ENCODE peak calls at places on chromosomes 1 and 21, in four cellular contexts. K is A549, J is K562, C is GM12878. D is an unnamed sample.

GRCh38 chr1:99970713-99971255 is 988 bp downstream of the SLC35A3 start:
- DNase-seq in J (no peak), K (no peak), C (no peak), D (no peak)

GRCh38 chr1:33295450-33296081 is 25.3 kb downstream of the A3GALT2 start:
- DNase-seq in J (peak), K (peak), C (peak), D (peak)

GRCh38 chr1:76940586-76941335 is 73.5 kb downstream of the ST6GALNAC5 start:
- DNase-seq in C (no peak), J (no peak), K (no peak), D (no peak)

GRCh38 chr1:182698977-182699672 is 14.7 kb upstream of the RGS8 start:
- DNase-seq in K (no peak), J (no peak), C (no peak), D (no peak)

GRCh38 chr1:1118893-1119220 is 3.0 kb upstream of the C1orf159 start:
- DNase-seq in J (no peak), C (no peak), K (no peak), D (no peak)

GRCh38 chr1:158354255-158354654 is 561 bp downstream of the CD1E start:
- DNase-seq in C (no peak), J (no peak), K (no peak), D (no peak)

GRCh38 chr1:156889802-156890585 is 3.5 kb upstream of the PEAR1 start:
- DNase-seq in K (peak), J (peak), C (no peak), D (peak)

GRCh38 chr1:5731110-5731423 is 261.2 kb downstream of the NPHP4 start:
- DNase-seq in K (no peak), J (no peak), C (no peak), D (no peak)

GRCh38 chr1:25675729-25676476 is 59.3 kb downstream of the MAN1C1 start:
- DNase-seq in K (no peak), J (no peak), C (peak), D (no peak)

GRCh38 chr1:41357451-41358151 is 3.6 kb upstream of the FOXO6 start:
- DNase-seq in K (no peak), C (no peak), J (no peak), D (no peak)

GRCh38 chr21:45997495-45998275 is 16.1 kb downstream of the COL6A1 start:
- DNase-seq in K (no peak), J (no peak), C (no peak), D (no peak)

GRCh38 chr1:102045752-102046151 is 49.0 kb upstream of the OLFM3 start:
- DNase-seq in C (no peak), K (no peak), J (no peak), D (no peak)

GRCh38 chr1:22594396-22594795 is 31.1 kb downstream of the EPHA8 start:
- DNase-seq in J (no peak), K (no peak), C (no peak), D (no peak)

GRCh38 chr1:242185728-242186127 is 186.8 kb upstream of the MAP1LC3C start:
- DNase-seq in K (no peak), C (no peak), J (no peak), D (no peak)

GRCh38 chr1:8472668-8473067 is 154.8 kb downstream of the SLC45A1 start:
- DNase-seq in J (no peak), C (no peak), K (no peak), D (no peak)

GRCh38 chr1:3450202-3450863 is 4.1 kb upstream of the ARHGEF16 start:
- DNase-seq in K (no peak), J (no peak), C (no peak), D (no peak)

GRCh38 chr1:205301842-205302588 is 19.5 kb downstream of the NUAK2 start:
- DNase-seq in J (no peak), K (no peak), C (no peak), D (peak)

GRCh38 chr1:83637009-83637408 is 361.9 kb downstream of the TTLL7 start:
- DNase-seq in C (no peak), K (no peak), J (no peak), D (no peak)
- TF ChIP-seq BHLHE40 in C (no peak), K (no peak), J (no peak), D (no peak)

GRCh38 chr1:240597153-240597745 is 14.7 kb downstream of the GREM2 start:
- DNase-seq in K (no peak), C (no peak), J (no peak), D (no peak)
- H3K4me3 ChIP-seq in K (peak), C (no peak), J (no peak), D (no peak)

DNA sequence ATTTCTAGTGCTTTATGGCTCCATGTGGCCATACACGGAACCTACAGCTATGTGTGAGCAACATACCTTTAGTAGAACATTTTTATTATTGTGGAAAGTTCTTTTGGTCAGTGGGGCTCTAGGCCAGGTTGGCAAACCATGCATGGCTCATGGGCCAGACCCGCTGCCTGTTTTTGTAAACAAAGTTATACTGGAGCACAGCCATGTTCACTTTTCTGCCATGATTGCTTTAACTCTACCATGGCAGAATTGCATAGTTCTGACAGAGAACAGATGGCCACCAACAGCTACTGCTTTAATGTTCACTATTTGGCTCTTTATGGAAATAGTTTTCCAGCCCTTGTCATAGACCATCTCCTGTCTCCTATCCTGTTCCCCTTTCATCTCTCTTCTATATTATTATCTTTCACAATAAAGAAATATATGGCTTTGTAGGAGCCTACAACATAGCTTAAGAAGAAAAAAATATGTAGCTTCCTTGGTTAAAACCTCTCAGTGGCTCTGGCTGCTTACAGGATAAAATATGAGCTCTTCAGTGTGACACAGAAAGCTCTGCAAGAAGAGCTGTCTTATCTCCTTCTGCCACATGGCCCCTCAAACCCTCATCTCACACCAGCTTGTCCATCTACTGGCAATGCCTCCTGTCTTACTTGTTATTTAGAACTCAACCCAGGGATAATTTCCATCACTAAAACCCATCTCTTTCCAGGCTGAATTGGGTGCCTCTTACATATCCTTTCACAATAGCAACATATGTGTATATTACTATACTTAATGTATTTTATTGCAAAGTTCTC is 54.6 kb upstream of the RWDD3 start:
- DNase-seq in K (no peak), J (peak), C (no peak), D (no peak)
- TF ChIP-seq ELK1 in K (no peak), J (no peak), C (no peak), D (no peak)

GRCh38 chr1:109927908-109928307 is 17.3 kb downstream of the CSF1 start:
- DNase-seq in J (no peak), K (no peak), C (no peak), D (peak)

GRCh38 chr1:109925159-109925990 is 14.7 kb downstream of the CSF1 start:
- DNase-seq in K (no peak), J (no peak), C (no peak), D (no peak)

GRCh38 chr1:109928591-109929111 is 18.0 kb downstream of the CSF1 start:
- DNase-seq in J (no peak), C (no peak), K (no peak), D (peak)

GRCh38 chr1:109927356-109927755 is 16.7 kb downstream of the CSF1 start:
- DNase-seq in K (no peak), C (no peak), J (no peak), D (no peak)

GRCh38 chr1:109926662-109927300 is 16.1 kb downstream of the CSF1 start:
- DNase-seq in K (no peak), J (no peak), C (no peak), D (peak)
- TF ChIP-seq BHLHE40 in K (no peak), J (no peak), C (no peak), D (no peak)

GRCh38 chr1:153957744-153958110 is 685 bp downstream of the CRTC2 start:
- DNase-seq in K (no peak), J (no peak), C (no peak), D (no peak)

GRCh38 chr1:153959454-153959853 is 1.0 kb upstream of the CRTC2 start:
- DNase-seq in C (no peak), K (no peak), J (no peak), D (no peak)

GRCh38 chr1:153958111-153958960 is at the start of gene CRTC2:
- DNase-seq in J (peak), C (peak), K (peak), D (peak)

GRCh38 chr1:153960206-153960605 is 1.8 kb upstream of the CRTC2 start:
- DNase-seq in C (no peak), K (no peak), J (no peak), D (no peak)

DNA sequence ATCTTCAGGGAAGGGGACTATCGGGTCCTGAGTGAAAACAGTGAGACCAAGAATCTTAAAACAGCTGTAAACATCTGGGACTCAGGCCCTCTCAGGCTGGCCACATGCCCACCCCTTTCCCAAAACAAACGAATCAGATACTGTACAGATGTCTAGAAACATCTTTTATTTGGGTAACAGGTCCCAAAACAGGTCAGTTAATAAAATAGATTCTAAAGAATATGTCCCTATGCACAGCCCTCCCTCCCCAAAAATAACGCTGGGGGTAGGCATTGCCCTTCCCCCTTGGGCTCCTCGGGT is 499 bp upstream of the CRTC2 start:
- DNase-seq in K (no peak), J (no peak), C (no peak), D (no peak)
- H3K4me3 ChIP-seq in K (peak), J (peak), C (no peak), D (no peak)

GRCh38 chr1:10736623-10737267 is 59.7 kb downstream of the CASZ1 start:
- DNase-seq in K (no peak), C (no peak), J (no peak), D (no peak)
- TF ChIP-seq ELK1 in K (no peak), C (no peak), J (no peak), D (no peak)

D was measured in IMR-90.